ENCODE peak calls at places on chromosomes 5 and 9, in seven cellular contexts. V, X, P, U, H, S and L are unnamed samples.

GRCh38 chr5:153569036-153569435 is 78.6 kb downstream of the GRIA1 start:
- DNase-seq in H (no peak), S (no peak), P (no peak), V (peak; percentile 20), X (no peak), U (no peak), L (no peak)

GRCh38 chr5:72790188-72790587 is 26.3 kb upstream of the TNPO1 start:
- DNase-seq in U (no peak), X (no peak), P (no peak), H (no peak), V (peak; percentile 6), S (no peak), L (no peak)

GRCh38 chr9:129838707-129839259 is 3.5 kb downstream of the USP20 start:
- DNase-seq in X (no peak), S (no peak), V (peak; percentile 98), H (no peak), U (peak; percentile 50), P (no peak), L (no peak)

GRCh38 chr5:88883566-88884434 is 816 bp upstream of the MEF2C start:
- DNase-seq in S (peak; percentile 50), P (peak; percentile 70), V (peak; percentile 71), X (peak; percentile 50), U (peak; percentile 56), H (peak; percentile 67), L (peak; percentile 28)

GRCh38 chr9:125444166-125444565 is 182.5 kb downstream of the GAPVD1 start:
- DNase-seq in H (no peak), X (no peak), V (no peak), P (no peak), S (no peak), U (no peak), L (no peak)

GRCh38 chr5:121630402-121630801 is 221.3 kb upstream of the FTMT start:
- DNase-seq in H (no peak), U (peak; percentile 5), V (no peak), X (no peak), P (no peak), S (no peak), L (no peak)

GRCh38 chr5:127864511-127864910 is 161.3 kb downstream of the CCDC192 start:
- DNase-seq in V (no peak), X (no peak), H (no peak), P (no peak), U (no peak), S (no peak), L (no peak)

GRCh38 chr5:44808435-44809214 is at the start of gene MRPS30:
- DNase-seq in V (peak; percentile 98), P (peak; percentile 90), X (peak; percentile 78), S (peak; percentile 91), H (peak; percentile 95), U (peak; percentile 100), L (peak; percentile 71)

GRCh38 chr5:7261049-7261448 is 134.9 kb upstream of the ADCY2 start:
- DNase-seq in H (peak; percentile 28), P (no peak), U (peak; percentile 26), V (peak; percentile 44), S (peak; percentile 10), X (peak; percentile 23), L (no peak)

GRCh38 chr9:126546036-126546435 is 67.7 kb upstream of the LMX1B start:
- DNase-seq in U (no peak), V (no peak), S (no peak), X (no peak), H (no peak), P (no peak), L (no peak)

GRCh38 chr5:147397616-147398015 is 112.3 kb downstream of the DPYSL3 start:
- DNase-seq in S (peak; percentile 8), H (no peak), X (no peak), P (no peak), V (no peak), U (no peak), L (no peak)

GRCh38 chr5:18772475-18772874 is 1138.2 kb downstream of the TAF11L14 start:
- DNase-seq in U (no peak), P (no peak), V (no peak), H (no peak), S (peak; percentile 43), X (no peak), L (no peak)

GRCh38 chr5:142324871-142325676 is at the start of gene SPRY4:
- DNase-seq in H (peak; percentile 90), U (peak; percentile 96), P (peak; percentile 93), X (peak; percentile 94), S (peak; percentile 97), V (peak; percentile 98), L (peak; percentile 79)

GRCh38 chr5:142322747-142323479 is 1.9 kb downstream of the SPRY4 start:
- DNase-seq in V (peak; percentile 42), P (no peak), X (no peak), S (peak; percentile 34), H (peak; percentile 56), U (no peak), L (no peak)

GRCh38 chr5:142325677-142326479 is 1.1 kb upstream of the SPRY4 start:
- DNase-seq in S (peak; percentile 88), X (peak; percentile 61), V (peak; percentile 81), P (peak; percentile 45), H (peak; percentile 51), U (no peak), L (peak; percentile 67)

GRCh38 chr5:142323480-142324376 is 1.1 kb downstream of the SPRY4 start:
- DNase-seq in V (peak; percentile 45), P (no peak), S (peak; percentile 48), X (no peak), H (peak; percentile 21), U (no peak), L (no peak)

GRCh38 chr5:142324377-142324870 is 397 bp downstream of the SPRY4 start:
- DNase-seq in S (peak; percentile 64), U (no peak), H (no peak), P (peak; percentile 52), V (no peak), X (no peak), L (no peak)
- TF ChIP-seq CTCF in S (peak; percentile 37), U (peak; percentile 18), H (no peak), P (peak; percentile 16), V (peak; percentile 65), X (peak; percentile 56), L (no peak)

GRCh38 chr9:2600307-2600706 is 21.3 kb upstream of the VLDLR start:
- DNase-seq in X (no peak), U (no peak), V (no peak), P (no peak), S (no peak), H (no peak), L (no peak)
- TF ChIP-seq CTCF in X (peak; percentile 36), U (no peak), V (peak; percentile 44), P (no peak), S (no peak), H (no peak), L (no peak)

GRCh38 chr5:54492196-54492595 is 25.4 kb upstream of the SNX18 start:
- DNase-seq in S (no peak), V (no peak), U (no peak), P (no peak), H (no peak), X (no peak), L (no peak)
- TF ChIP-seq CTCF in S (no peak), V (no peak), U (no peak), P (no peak), H (no peak), X (no peak), L (no peak)

GRCh38 chr5:120055858-120056257 is 408.2 kb upstream of the PRR16 start:
- DNase-seq in U (peak; percentile 16), S (no peak), V (peak; percentile 70), P (no peak), X (no peak), H (no peak), L (no peak)
- TF ChIP-seq CTCF in U (peak; percentile 27), S (no peak), V (peak; percentile 71), P (no peak), X (no peak), H (no peak), L (no peak)

GRCh38 chr5:33964132-33964531 is 20.4 kb downstream of the SLC45A2 start:
- DNase-seq in P (no peak), X (no peak), U (no peak), V (no peak), H (no peak), S (no peak), L (no peak)
- TF ChIP-seq CTCF in P (no peak), X (no peak), U (no peak), V (no peak), H (no peak), S (no peak), L (no peak)